ENCODE peak calls at places on chromosomes 1 and 21, in six cellular contexts. N, Y, B, C, K and S are unnamed samples.

GRCh38 chr1:221992427-221992826 is 250.5 kb upstream of the DUSP10 start:
- DNase-seq in C (no peak), Y (no peak), B (peak; percentile 44), N (no peak), K (no peak), S (no peak)

GRCh38 chr1:183218039-183218618 is 32.1 kb downstream of the LAMC2 start:
- DNase-seq in N (no peak), K (peak; percentile 11), C (no peak), B (no peak), Y (no peak), S (peak; percentile 23)

GRCh38 chr1:12436817-12437599 is 181.0 kb downstream of the DHRS3 start:
- DNase-seq in Y (no peak), N (no peak), C (no peak), B (peak; percentile 95), K (peak; percentile 84), S (no peak)

GRCh38 chr1:180863158-180863775 is 49.4 kb upstream of the KIAA1614 start:
- DNase-seq in B (peak; percentile 32), C (no peak), K (peak; percentile 68), N (no peak), Y (peak; percentile 27), S (no peak)

GRCh38 chr1:185666582-185666981 is 67.6 kb upstream of the HMCN1 start:
- DNase-seq in N (no peak), B (no peak), C (no peak), K (no peak), Y (no peak), S (no peak)

GRCh38 chr1:29513357-29513756 is 277.0 kb downstream of the PTPRU start:
- DNase-seq in C (no peak), N (no peak), Y (no peak), K (peak; percentile 70), B (peak; percentile 67), S (peak; percentile 48)

GRCh38 chr1:51487628-51488027 is 31.4 kb downstream of the EPS15 start:
- DNase-seq in K (no peak), B (no peak), C (no peak), N (no peak), Y (no peak), S (no peak)

GRCh38 chr1:113647121-113647520 is 112.2 kb downstream of the PHTF1 start:
- DNase-seq in Y (no peak), B (no peak), N (no peak), C (no peak), K (peak; percentile 73), S (no peak)

GRCh38 chr1:5370321-5370720 is 621.9 kb downstream of the NPHP4 start:
- DNase-seq in C (no peak), K (no peak), Y (no peak), B (no peak), N (no peak), S (no peak)

GRCh38 chr1:167538657-167539056 is 14.9 kb downstream of the CREG1 start:
- DNase-seq in B (no peak), K (no peak), N (no peak), C (no peak), Y (no peak), S (no peak)

GRCh38 chr1:216464489-216464888 is 41.2 kb upstream of the USH2A start:
- DNase-seq in N (no peak), B (peak; percentile 83), Y (no peak), C (no peak), K (peak; percentile 98), S (no peak)

GRCh38 chr1:104125226-104125625 is 375.5 kb downstream of the AMY1C start:
- DNase-seq in Y (no peak), N (no peak), C (no peak), B (no peak), K (no peak), S (no peak)

GRCh38 chr1:29574871-29575270 is 338.5 kb downstream of the PTPRU start:
- DNase-seq in B (no peak), N (no peak), Y (no peak), K (no peak), C (no peak), S (no peak)

GRCh38 chr1:164583835-164584539 is 25.0 kb downstream of the PBX1 start:
- DNase-seq in N (no peak), C (no peak), Y (no peak), B (peak; percentile 47), K (no peak), S (no peak)
- H3K4me1 ChIP-seq in N (peaks cover 4% of the 10 kb centered on the region), C (no peaks in the 10 kb centered on the region), Y (peaks cover 9% of the 10 kb centered on the region), B (peaks cover 5% of the 10 kb centered on the region), K (peaks cover 10% of the 10 kb centered on the region), S (peaks cover 25% of the 10 kb centered on the region)

GRCh38 chr21:28687571-28687970 is 305.1 kb downstream of the LTN1 start:
- DNase-seq in C (no peak), Y (no peak), B (peak; percentile 85), N (no peak), K (no peak), S (no peak)

GRCh38 chr21:28684351-28684750 is 308.3 kb downstream of the LTN1 start:
- DNase-seq in K (no peak), Y (no peak), B (no peak), N (no peak), C (no peak), S (no peak)

DNA sequence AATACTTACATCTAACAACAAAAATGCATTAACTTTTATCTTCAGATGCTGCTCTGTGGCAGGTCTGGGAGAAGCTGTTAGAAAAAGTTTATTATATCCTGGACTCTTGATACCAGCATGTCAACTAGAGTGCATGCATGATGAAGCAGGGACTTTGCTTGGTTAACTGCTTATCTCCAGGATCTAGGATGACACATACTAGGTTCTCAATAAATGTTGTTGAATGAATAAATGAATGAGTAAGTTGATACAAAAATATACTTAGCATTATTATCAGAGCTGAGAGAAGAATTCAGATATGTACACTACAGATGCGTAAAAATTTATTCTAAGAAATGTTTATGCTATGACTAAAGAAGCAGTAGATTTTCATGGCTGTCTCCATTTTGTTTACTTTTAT is 304.3 kb downstream of the LTN1 start:
- DNase-seq in K (no peak), N (no peak), C (no peak), Y (no peak), B (peak; percentile 51), S (no peak)
- H3K27ac ChIP-seq in K (no peak overlapping the region), N (no peak overlapping the region), C (no peak overlapping the region), Y (no peak overlapping the region), B (no peak overlapping the region), S (no peak overlapping the region)

DNA sequence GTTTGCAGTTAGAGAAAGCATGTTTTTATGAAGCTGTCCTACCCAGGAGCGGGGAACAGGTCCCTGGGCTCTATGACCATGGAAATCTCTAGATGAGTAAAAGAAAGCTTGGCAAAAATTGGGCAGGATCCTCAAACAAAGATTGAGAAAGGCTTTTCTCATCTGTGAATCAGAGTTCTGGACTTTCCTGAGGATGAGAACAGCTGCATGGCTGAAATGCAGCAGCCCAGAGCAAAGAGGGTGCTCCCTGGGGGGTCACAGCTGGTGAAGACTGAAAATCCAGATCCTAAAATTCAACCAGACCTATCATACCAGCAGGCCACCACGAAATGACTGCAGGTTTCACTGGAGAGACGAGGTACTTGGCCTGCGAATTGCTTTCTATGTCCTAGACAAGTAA is 65.7 kb upstream of the APP start:
- DNase-seq in N (no peak), K (no peak), B (peak; percentile 4), Y (no peak), C (no peak), S (no peak)
- H3K4me3 ChIP-seq in N (no peak overlapping the region), K (no peak overlapping the region), B (no peak overlapping the region), Y (no peak overlapping the region), C (no peak overlapping the region), S (no peak overlapping the region)

GRCh38 chr1:156152628-156153027 is 757 bp upstream of the SEMA4A start:
- DNase-seq in B (no peak), Y (no peak), K (no peak), C (no peak), N (no peak), S (no peak)
- H3K4me1 ChIP-seq in B (peaks cover 20% of the 10 kb centered on the region), Y (peaks cover 4% of the 10 kb centered on the region), K (peaks cover 3% of the 10 kb centered on the region), C (peaks cover 9% of the 10 kb centered on the region), N (no peaks in the 10 kb centered on the region), S (peaks cover 4% of the 10 kb centered on the region)

GRCh38 chr1:204152310-204153044 is 633 bp upstream of the ETNK2 start:
- DNase-seq in N (peak; percentile 39), K (no peak), Y (no peak), C (no peak), B (no peak), S (no peak)
- H3K27ac ChIP-seq in N (peak overlapping the region; percentile 84), K (peak overlapping the region; percentile 20), Y (peak overlapping the region; percentile 88), C (peak overlapping the region; percentile 67), B (no peak overlapping the region), S (no peak overlapping the region)

GRCh38 chr21:33383056-33383888 is 19.9 kb upstream of the IFNGR2 start:
- DNase-seq in Y (peak; percentile 38), N (peak; percentile 44), B (peak; percentile 99), C (peak; percentile 68), K (peak; percentile 94), S (peak; percentile 33)
- H3K4me3 ChIP-seq in Y (no peak overlapping the region), N (no peak overlapping the region), B (no peak overlapping the region), C (peak overlapping the region; percentile 13), K (no peak overlapping the region), S (peak overlapping the region; percentile 36)

GRCh38 chr1:164767257-164768044 is 208.5 kb downstream of the PBX1 start:
- DNase-seq in B (no peak), Y (no peak), N (no peak), C (no peak), K (peak; percentile 98), S (no peak)
- H3K4me1 ChIP-seq in B (peaks cover 30% of the 10 kb centered on the region), Y (no peaks in the 10 kb centered on the region), N (peaks cover 15% of the 10 kb centered on the region), C (peaks cover 11% of the 10 kb centered on the region), K (peaks cover 36% of the 10 kb centered on the region), S (peaks cover 41% of the 10 kb centered on the region)